ENCODE peak calls at places on chromosomes 6 and 20, in ten cellular contexts. One of them, this sample, is unnamed.

GRCh38 chr6:63527658-63528514 is 44.4 kb upstream of the LOC128125822 start:
- DNase-seq in T-helper 1 cell: no peak
- DNase-seq in activated CD4-positive, alpha-beta T cell treated with anti-CD3 and anti-CD28 coated beads, Interleukin-2, amount 10 ng/mL, durations not matched to agents 7 days and 5 days: no peak
- DNase-seq in stimulated activated CD8-positive, alpha-beta memory T cell treated with anti-CD3 and anti-CD28 coated beads, Interleukin-2, amount 100 ng/mL, for 1 hour: no peak
- DNase-seq in CD8-positive, alpha-beta memory T cell: no peak
- DNase-seq in D341Med: no peak
- DNase-seq in EL: peak
- DNase-seq in stimulated activated CD4-positive, alpha-beta T cell treated with anti-CD3 and anti-CD28 coated beads, Interleukin-4, amount 100 ng/mL, for 1 hour: no peak
- DNase-seq in Caco-2: no peak
- DNase-seq in tibial artery: no peak
- DNase-seq in this sample: peak

GRCh38 chr6:25010166-25010565 is 74.4 kb upstream of the RIPOR2 start:
- DNase-seq in Caco-2: no peak
- DNase-seq in stimulated activated CD8-positive, alpha-beta memory T cell treated with anti-CD3 and anti-CD28 coated beads, Interleukin-2, amount 100 ng/mL, for 1 hour: no peak
- DNase-seq in stimulated activated CD4-positive, alpha-beta T cell treated with anti-CD3 and anti-CD28 coated beads, Interleukin-4, amount 100 ng/mL, for 1 hour: no peak
- DNase-seq in activated CD4-positive, alpha-beta T cell treated with anti-CD3 and anti-CD28 coated beads, Interleukin-2, amount 10 ng/mL, durations not matched to agents 7 days and 5 days: no peak
- DNase-seq in tibial artery: no peak
- DNase-seq in CD8-positive, alpha-beta memory T cell: no peak
- DNase-seq in D341Med: no peak
- DNase-seq in EL: no peak
- DNase-seq in T-helper 1 cell: no peak
- DNase-seq in this sample: no peak

GRCh38 chr20:58481541-58482021 is 33.6 kb downstream of the APCDD1L start:
- DNase-seq in Caco-2: peak
- DNase-seq in stimulated activated CD4-positive, alpha-beta T cell treated with anti-CD3 and anti-CD28 coated beads, Interleukin-4, amount 100 ng/mL, for 1 hour: peak
- DNase-seq in activated CD4-positive, alpha-beta T cell treated with anti-CD3 and anti-CD28 coated beads, Interleukin-2, amount 10 ng/mL, durations not matched to agents 7 days and 5 days: peak
- DNase-seq in tibial artery: no peak
- DNase-seq in CD8-positive, alpha-beta memory T cell: peak
- DNase-seq in EL: peak
- DNase-seq in T-helper 1 cell: peak
- DNase-seq in D341Med: peak
- DNase-seq in stimulated activated CD8-positive, alpha-beta memory T cell treated with anti-CD3 and anti-CD28 coated beads, Interleukin-2, amount 100 ng/mL, for 1 hour: peak
- DNase-seq in this sample: peak

GRCh38 chr6:157096522-157096921 is 226.8 kb downstream of the TMEM242 start:
- DNase-seq in tibial artery: no peak
- DNase-seq in Caco-2: peak
- DNase-seq in CD8-positive, alpha-beta memory T cell: no peak
- DNase-seq in EL: no peak
- DNase-seq in stimulated activated CD4-positive, alpha-beta T cell treated with anti-CD3 and anti-CD28 coated beads, Interleukin-4, amount 100 ng/mL, for 1 hour: no peak
- DNase-seq in stimulated activated CD8-positive, alpha-beta memory T cell treated with anti-CD3 and anti-CD28 coated beads, Interleukin-2, amount 100 ng/mL, for 1 hour: no peak
- DNase-seq in D341Med: no peak
- DNase-seq in activated CD4-positive, alpha-beta T cell treated with anti-CD3 and anti-CD28 coated beads, Interleukin-2, amount 10 ng/mL, durations not matched to agents 7 days and 5 days: no peak
- DNase-seq in T-helper 1 cell: no peak
- DNase-seq in this sample: no peak

GRCh38 chr6:41505084-41506049 is 40.8 kb upstream of the FOXP4 start:
- DNase-seq in T-helper 1 cell: no peak
- DNase-seq in EL: peak
- DNase-seq in stimulated activated CD8-positive, alpha-beta memory T cell treated with anti-CD3 and anti-CD28 coated beads, Interleukin-2, amount 100 ng/mL, for 1 hour: no peak
- DNase-seq in CD8-positive, alpha-beta memory T cell: no peak
- DNase-seq in tibial artery: peak
- DNase-seq in activated CD4-positive, alpha-beta T cell treated with anti-CD3 and anti-CD28 coated beads, Interleukin-2, amount 10 ng/mL, durations not matched to agents 7 days and 5 days: no peak
- DNase-seq in D341Med: peak
- DNase-seq in Caco-2: no peak
- DNase-seq in stimulated activated CD4-positive, alpha-beta T cell treated with anti-CD3 and anti-CD28 coated beads, Interleukin-4, amount 100 ng/mL, for 1 hour: peak
- DNase-seq in this sample: peak

GRCh38 chr6:50520862-50521261 is 192.5 kb upstream of the TFAP2D start:
- DNase-seq in activated CD4-positive, alpha-beta T cell treated with anti-CD3 and anti-CD28 coated beads, Interleukin-2, amount 10 ng/mL, durations not matched to agents 7 days and 5 days: no peak
- DNase-seq in T-helper 1 cell: no peak
- DNase-seq in CD8-positive, alpha-beta memory T cell: no peak
- DNase-seq in stimulated activated CD4-positive, alpha-beta T cell treated with anti-CD3 and anti-CD28 coated beads, Interleukin-4, amount 100 ng/mL, for 1 hour: no peak
- DNase-seq in D341Med: no peak
- DNase-seq in stimulated activated CD8-positive, alpha-beta memory T cell treated with anti-CD3 and anti-CD28 coated beads, Interleukin-2, amount 100 ng/mL, for 1 hour: no peak
- DNase-seq in Caco-2: no peak
- DNase-seq in tibial artery: no peak
- DNase-seq in EL: no peak
- DNase-seq in this sample: no peak

GRCh38 chr20:22744341-22745193 is 160.2 kb upstream of the FOXA2 start:
- DNase-seq in T-helper 1 cell: no peak
- DNase-seq in EL: no peak
- DNase-seq in tibial artery: no peak
- DNase-seq in stimulated activated CD8-positive, alpha-beta memory T cell treated with anti-CD3 and anti-CD28 coated beads, Interleukin-2, amount 100 ng/mL, for 1 hour: no peak
- DNase-seq in stimulated activated CD4-positive, alpha-beta T cell treated with anti-CD3 and anti-CD28 coated beads, Interleukin-4, amount 100 ng/mL, for 1 hour: no peak
- DNase-seq in D341Med: no peak
- DNase-seq in Caco-2: no peak
- DNase-seq in CD8-positive, alpha-beta memory T cell: no peak
- DNase-seq in activated CD4-positive, alpha-beta T cell treated with anti-CD3 and anti-CD28 coated beads, Interleukin-2, amount 10 ng/mL, durations not matched to agents 7 days and 5 days: no peak
- DNase-seq in this sample: peak

GRCh38 chr6:170152111-170152926 is 138.6 kb downstream of the DLL1 start:
- DNase-seq in CD8-positive, alpha-beta memory T cell: no peak
- DNase-seq in tibial artery: peak
- DNase-seq in EL: no peak
- DNase-seq in Caco-2: no peak
- DNase-seq in T-helper 1 cell: no peak
- DNase-seq in stimulated activated CD8-positive, alpha-beta memory T cell treated with anti-CD3 and anti-CD28 coated beads, Interleukin-2, amount 100 ng/mL, for 1 hour: no peak
- DNase-seq in activated CD4-positive, alpha-beta T cell treated with anti-CD3 and anti-CD28 coated beads, Interleukin-2, amount 10 ng/mL, durations not matched to agents 7 days and 5 days: no peak
- DNase-seq in stimulated activated CD4-positive, alpha-beta T cell treated with anti-CD3 and anti-CD28 coated beads, Interleukin-4, amount 100 ng/mL, for 1 hour: no peak
- DNase-seq in D341Med: no peak
- DNase-seq in this sample: no peak

GRCh38 chr20:59082077-59082740 is 39.6 kb upstream of the PRELID3B start:
- DNase-seq in T-helper 1 cell: no peak
- DNase-seq in D341Med: peak
- DNase-seq in Caco-2: no peak
- DNase-seq in CD8-positive, alpha-beta memory T cell: no peak
- DNase-seq in EL: peak
- DNase-seq in stimulated activated CD8-positive, alpha-beta memory T cell treated with anti-CD3 and anti-CD28 coated beads, Interleukin-2, amount 100 ng/mL, for 1 hour: no peak
- DNase-seq in stimulated activated CD4-positive, alpha-beta T cell treated with anti-CD3 and anti-CD28 coated beads, Interleukin-4, amount 100 ng/mL, for 1 hour: no peak
- DNase-seq in tibial artery: no peak
- DNase-seq in activated CD4-positive, alpha-beta T cell treated with anti-CD3 and anti-CD28 coated beads, Interleukin-2, amount 10 ng/mL, durations not matched to agents 7 days and 5 days: no peak
- DNase-seq in this sample: no peak

GRCh38 chr6:170276369-170277057 is 14.4 kb downstream of the DLL1 start:
- DNase-seq in stimulated activated CD4-positive, alpha-beta T cell treated with anti-CD3 and anti-CD28 coated beads, Interleukin-4, amount 100 ng/mL, for 1 hour: no peak
- DNase-seq in Caco-2: no peak
- DNase-seq in tibial artery: peak
- DNase-seq in D341Med: no peak
- DNase-seq in EL: no peak
- DNase-seq in CD8-positive, alpha-beta memory T cell: no peak
- DNase-seq in activated CD4-positive, alpha-beta T cell treated with anti-CD3 and anti-CD28 coated beads, Interleukin-2, amount 10 ng/mL, durations not matched to agents 7 days and 5 days: no peak
- DNase-seq in T-helper 1 cell: no peak
- DNase-seq in stimulated activated CD8-positive, alpha-beta memory T cell treated with anti-CD3 and anti-CD28 coated beads, Interleukin-2, amount 100 ng/mL, for 1 hour: no peak
- DNase-seq in this sample: no peak

GRCh38 chr20:49636447-49636846 is 68.5 kb upstream of the PTGIS start:
- DNase-seq in CD8-positive, alpha-beta memory T cell: no peak
- DNase-seq in T-helper 1 cell: no peak
- DNase-seq in stimulated activated CD8-positive, alpha-beta memory T cell treated with anti-CD3 and anti-CD28 coated beads, Interleukin-2, amount 100 ng/mL, for 1 hour: no peak
- DNase-seq in activated CD4-positive, alpha-beta T cell treated with anti-CD3 and anti-CD28 coated beads, Interleukin-2, amount 10 ng/mL, durations not matched to agents 7 days and 5 days: no peak
- DNase-seq in EL: no peak
- DNase-seq in tibial artery: no peak
- DNase-seq in Caco-2: no peak
- DNase-seq in D341Med: no peak
- DNase-seq in stimulated activated CD4-positive, alpha-beta T cell treated with anti-CD3 and anti-CD28 coated beads, Interleukin-4, amount 100 ng/mL, for 1 hour: no peak
- DNase-seq in this sample: no peak

GRCh38 chr6:77774457-77774856 is 121.6 kb downstream of the MEI4 start:
- DNase-seq in T-helper 1 cell: peak
- DNase-seq in Caco-2: no peak
- DNase-seq in CD8-positive, alpha-beta memory T cell: no peak
- DNase-seq in stimulated activated CD8-positive, alpha-beta memory T cell treated with anti-CD3 and anti-CD28 coated beads, Interleukin-2, amount 100 ng/mL, for 1 hour: no peak
- DNase-seq in EL: no peak
- DNase-seq in tibial artery: no peak
- DNase-seq in stimulated activated CD4-positive, alpha-beta T cell treated with anti-CD3 and anti-CD28 coated beads, Interleukin-4, amount 100 ng/mL, for 1 hour: no peak
- DNase-seq in activated CD4-positive, alpha-beta T cell treated with anti-CD3 and anti-CD28 coated beads, Interleukin-2, amount 10 ng/mL, durations not matched to agents 7 days and 5 days: no peak
- DNase-seq in D341Med: no peak
- DNase-seq in this sample: no peak

GRCh38 chr6:135310291-135310690 is 129.2 kb downstream of the MYB start:
- DNase-seq in stimulated activated CD4-positive, alpha-beta T cell treated with anti-CD3 and anti-CD28 coated beads, Interleukin-4, amount 100 ng/mL, for 1 hour: no peak
- DNase-seq in D341Med: no peak
- DNase-seq in Caco-2: no peak
- DNase-seq in stimulated activated CD8-positive, alpha-beta memory T cell treated with anti-CD3 and anti-CD28 coated beads, Interleukin-2, amount 100 ng/mL, for 1 hour: no peak
- DNase-seq in tibial artery: no peak
- DNase-seq in activated CD4-positive, alpha-beta T cell treated with anti-CD3 and anti-CD28 coated beads, Interleukin-2, amount 10 ng/mL, durations not matched to agents 7 days and 5 days: no peak
- DNase-seq in CD8-positive, alpha-beta memory T cell: no peak
- DNase-seq in EL: no peak
- DNase-seq in T-helper 1 cell: no peak
- DNase-seq in this sample: no peak

GRCh38 chr20:38001173-38001875 is 31.9 kb downstream of the TTI1 start:
- DNase-seq in activated CD4-positive, alpha-beta T cell treated with anti-CD3 and anti-CD28 coated beads, Interleukin-2, amount 10 ng/mL, durations not matched to agents 7 days and 5 days: no peak
- DNase-seq in stimulated activated CD8-positive, alpha-beta memory T cell treated with anti-CD3 and anti-CD28 coated beads, Interleukin-2, amount 100 ng/mL, for 1 hour: no peak
- DNase-seq in tibial artery: no peak
- DNase-seq in CD8-positive, alpha-beta memory T cell: no peak
- DNase-seq in EL: peak
- DNase-seq in Caco-2: no peak
- DNase-seq in T-helper 1 cell: peak
- DNase-seq in stimulated activated CD4-positive, alpha-beta T cell treated with anti-CD3 and anti-CD28 coated beads, Interleukin-4, amount 100 ng/mL, for 1 hour: no peak
- DNase-seq in D341Med: no peak
- DNase-seq in this sample: peak

GRCh38 chr6:166515072-166515810 is 71.2 kb downstream of the RAMACL start:
- DNase-seq in CD8-positive, alpha-beta memory T cell: no peak
- DNase-seq in stimulated activated CD4-positive, alpha-beta T cell treated with anti-CD3 and anti-CD28 coated beads, Interleukin-4, amount 100 ng/mL, for 1 hour: peak
- DNase-seq in stimulated activated CD8-positive, alpha-beta memory T cell treated with anti-CD3 and anti-CD28 coated beads, Interleukin-2, amount 100 ng/mL, for 1 hour: peak
- DNase-seq in EL: peak
- DNase-seq in T-helper 1 cell: no peak
- DNase-seq in activated CD4-positive, alpha-beta T cell treated with anti-CD3 and anti-CD28 coated beads, Interleukin-2, amount 10 ng/mL, durations not matched to agents 7 days and 5 days: no peak
- DNase-seq in tibial artery: peak
- DNase-seq in D341Med: no peak
- DNase-seq in Caco-2: no peak
- DNase-seq in this sample: peak

GRCh38 chr20:57211949-57212889 is 54.2 kb downstream of the BMP7 start:
- DNase-seq in tibial artery: no peak
- DNase-seq in EL: peak
- DNase-seq in stimulated activated CD4-positive, alpha-beta T cell treated with anti-CD3 and anti-CD28 coated beads, Interleukin-4, amount 100 ng/mL, for 1 hour: no peak
- DNase-seq in D341Med: peak
- DNase-seq in stimulated activated CD8-positive, alpha-beta memory T cell treated with anti-CD3 and anti-CD28 coated beads, Interleukin-2, amount 100 ng/mL, for 1 hour: no peak
- DNase-seq in T-helper 1 cell: no peak
- DNase-seq in Caco-2: no peak
- DNase-seq in CD8-positive, alpha-beta memory T cell: no peak
- DNase-seq in activated CD4-positive, alpha-beta T cell treated with anti-CD3 and anti-CD28 coated beads, Interleukin-2, amount 10 ng/mL, durations not matched to agents 7 days and 5 days: no peak
- DNase-seq in this sample: peak

GRCh38 chr6:37101991-37102298 is 68.0 kb upstream of the PIM1 start:
- DNase-seq in activated CD4-positive, alpha-beta T cell treated with anti-CD3 and anti-CD28 coated beads, Interleukin-2, amount 10 ng/mL, durations not matched to agents 7 days and 5 days: no peak
- DNase-seq in tibial artery: no peak
- DNase-seq in CD8-positive, alpha-beta memory T cell: no peak
- DNase-seq in T-helper 1 cell: no peak
- DNase-seq in D341Med: no peak
- DNase-seq in Caco-2: no peak
- DNase-seq in stimulated activated CD4-positive, alpha-beta T cell treated with anti-CD3 and anti-CD28 coated beads, Interleukin-4, amount 100 ng/mL, for 1 hour: no peak
- DNase-seq in stimulated activated CD8-positive, alpha-beta memory T cell treated with anti-CD3 and anti-CD28 coated beads, Interleukin-2, amount 100 ng/mL, for 1 hour: no peak
- DNase-seq in EL: no peak
- DNase-seq in this sample: no peak

GRCh38 chr6:170575250-170575649 is 9.2 kb downstream of the PDCD2 start:
- DNase-seq in T-helper 1 cell: no peak
- DNase-seq in tibial artery: no peak
- DNase-seq in stimulated activated CD8-positive, alpha-beta memory T cell treated with anti-CD3 and anti-CD28 coated beads, Interleukin-2, amount 100 ng/mL, for 1 hour: no peak
- DNase-seq in Caco-2: no peak
- DNase-seq in D341Med: peak
- DNase-seq in CD8-positive, alpha-beta memory T cell: no peak
- DNase-seq in stimulated activated CD4-positive, alpha-beta T cell treated with anti-CD3 and anti-CD28 coated beads, Interleukin-4, amount 100 ng/mL, for 1 hour: no peak
- DNase-seq in activated CD4-positive, alpha-beta T cell treated with anti-CD3 and anti-CD28 coated beads, Interleukin-2, amount 10 ng/mL, durations not matched to agents 7 days and 5 days: no peak
- DNase-seq in EL: no peak
- DNase-seq in this sample: peak

GRCh38 chr6:109258129-109258528 is 124.1 kb downstream of the CD164 start:
- DNase-seq in activated CD4-positive, alpha-beta T cell treated with anti-CD3 and anti-CD28 coated beads, Interleukin-2, amount 10 ng/mL, durations not matched to agents 7 days and 5 days: no peak
- DNase-seq in Caco-2: no peak
- DNase-seq in D341Med: no peak
- DNase-seq in CD8-positive, alpha-beta memory T cell: no peak
- DNase-seq in T-helper 1 cell: no peak
- DNase-seq in stimulated activated CD4-positive, alpha-beta T cell treated with anti-CD3 and anti-CD28 coated beads, Interleukin-4, amount 100 ng/mL, for 1 hour: no peak
- DNase-seq in tibial artery: no peak
- DNase-seq in EL: no peak
- DNase-seq in stimulated activated CD8-positive, alpha-beta memory T cell treated with anti-CD3 and anti-CD28 coated beads, Interleukin-2, amount 100 ng/mL, for 1 hour: no peak
- DNase-seq in this sample: no peak

GRCh38 chr20:20536240-20536933 is 168.5 kb downstream of the INSM1 start:
- DNase-seq in CD8-positive, alpha-beta memory T cell: no peak
- DNase-seq in stimulated activated CD4-positive, alpha-beta T cell treated with anti-CD3 and anti-CD28 coated beads, Interleukin-4, amount 100 ng/mL, for 1 hour: no peak
- DNase-seq in tibial artery: no peak
- DNase-seq in EL: no peak
- DNase-seq in activated CD4-positive, alpha-beta T cell treated with anti-CD3 and anti-CD28 coated beads, Interleukin-2, amount 10 ng/mL, durations not matched to agents 7 days and 5 days: no peak
- DNase-seq in Caco-2: no peak
- DNase-seq in T-helper 1 cell: no peak
- DNase-seq in D341Med: no peak
- DNase-seq in stimulated activated CD8-positive, alpha-beta memory T cell treated with anti-CD3 and anti-CD28 coated beads, Interleukin-2, amount 100 ng/mL, for 1 hour: no peak
- DNase-seq in this sample: no peak

GRCh38 chr6:106116125-106116524 is 30.0 kb downstream of the PRDM1 start:
- DNase-seq in D341Med: no peak
- DNase-seq in EL: no peak
- DNase-seq in activated CD4-positive, alpha-beta T cell treated with anti-CD3 and anti-CD28 coated beads, Interleukin-2, amount 10 ng/mL, durations not matched to agents 7 days and 5 days: no peak
- DNase-seq in T-helper 1 cell: no peak
- DNase-seq in Caco-2: no peak
- DNase-seq in tibial artery: no peak
- DNase-seq in CD8-positive, alpha-beta memory T cell: no peak
- DNase-seq in stimulated activated CD4-positive, alpha-beta T cell treated with anti-CD3 and anti-CD28 coated beads, Interleukin-4, amount 100 ng/mL, for 1 hour: no peak
- DNase-seq in stimulated activated CD8-positive, alpha-beta memory T cell treated with anti-CD3 and anti-CD28 coated beads, Interleukin-2, amount 100 ng/mL, for 1 hour: no peak
- DNase-seq in this sample: peak

GRCh38 chr6:43644940-43645612 is at the start of gene RSPH9:
- DNase-seq in T-helper 1 cell: peak
- DNase-seq in Caco-2: no peak
- DNase-seq in stimulated activated CD8-positive, alpha-beta memory T cell treated with anti-CD3 and anti-CD28 coated beads, Interleukin-2, amount 100 ng/mL, for 1 hour: no peak
- DNase-seq in stimulated activated CD4-positive, alpha-beta T cell treated with anti-CD3 and anti-CD28 coated beads, Interleukin-4, amount 100 ng/mL, for 1 hour: peak
- DNase-seq in D341Med: no peak
- DNase-seq in activated CD4-positive, alpha-beta T cell treated with anti-CD3 and anti-CD28 coated beads, Interleukin-2, amount 10 ng/mL, durations not matched to agents 7 days and 5 days: peak
- DNase-seq in CD8-positive, alpha-beta memory T cell: peak
- DNase-seq in tibial artery: peak
- DNase-seq in EL: peak
- DNase-seq in this sample: peak

This sample was measured in adipocyte.